ENCODE peak calls at places on chromosomes 16 and 17, in six cellular contexts. G is cardiac muscle cell, X is MM.1S, Z is mammary epithelial cell, D is aorta, S is GM23248. N is an unnamed sample.

GRCh38 chr16:24562811-24563210 is 23.4 kb downstream of the RBBP6 start:
- DNase-seq in G (no peak), X (no peak), Z (no peak), D (no peak), S (no peak), N (no peak)

GRCh38 chr17:39755550-39756375 is 18.0 kb downstream of the GRB7 start:
- DNase-seq in G (no peak), X (peak), Z (no peak), D (no peak), S (peak), N (no peak)

GRCh38 chr17:18258356-18259038 is at the start of gene FLII:
- DNase-seq in G (peak), X (peak), Z (peak), D (peak), S (peak), N (peak)

GRCh38 chr16:48511071-48511540 is 98.9 kb downstream of the N4BP1 start:
- DNase-seq in G (peak), X (no peak), Z (peak), D (peak), S (peak), N (peak)

GRCh38 chr16:47753620-47754019 is 292.5 kb downstream of the PHKB start:
- DNase-seq in G (no peak), X (no peak), Z (no peak), D (no peak), S (no peak), N (no peak)

GRCh38 chr16:85422374-85423185 is 190.5 kb upstream of the GSE1 start:
- DNase-seq in G (no peak), X (no peak), Z (no peak), D (peak), S (no peak), N (peak)

GRCh38 chr16:8569650-8570338 is 20.5 kb downstream of the TMEM114 start:
- DNase-seq in G (no peak), X (no peak), Z (no peak), D (no peak), S (no peak), N (no peak)

GRCh38 chr17:8123695-8124349 is at the start of gene HES7:
- DNase-seq in G (no peak), X (no peak), Z (no peak), D (no peak), S (peak), N (peak)

GRCh38 chr16:12043953-12044352 is 67.4 kb downstream of the SNX29 start:
- DNase-seq in G (no peak), X (no peak), Z (no peak), D (no peak), S (no peak), N (no peak)

GRCh38 chr17:17063546-17064122 is 21.4 kb downstream of the MPRIP start:
- DNase-seq in G (no peak), X (no peak), Z (peak), D (peak), S (no peak), N (no peak)
- H3K27ac ChIP-seq in G (no peak), X (no peak), Z (peak), D (no peak), S (no peak), N (peak)

GRCh38 chr17:45224671-45225050 is 3.0 kb downstream of the FMNL1 start:
- DNase-seq in G (no peak), X (peak), Z (no peak), D (no peak), S (no peak), N (no peak)
- H3K27ac ChIP-seq in G (no peak), X (peak), Z (no peak), D (no peak), S (no peak), N (peak)

GRCh38 chr17:13143001-13143400 is 125.2 kb upstream of the ELAC2 start:
- DNase-seq in G (no peak), X (no peak), Z (no peak), D (no peak), S (no peak), N (no peak)

GRCh38 chr17:13135496-13135895 is 117.7 kb upstream of the ELAC2 start:
- DNase-seq in G (no peak), X (no peak), Z (no peak), D (no peak), S (no peak), N (no peak)

GRCh38 chr17:13140750-13141149 is 122.9 kb upstream of the ELAC2 start:
- DNase-seq in G (peak), X (no peak), Z (no peak), D (no peak), S (peak), N (no peak)
- H3K27ac ChIP-seq in G (no peak), X (no peak), Z (no peak), D (no peak), S (no peak), N (no peak)

GRCh38 chr17:55661359-55661758 is 61.3 kb downstream of the TMEM100 start:
- DNase-seq in G (no peak), X (no peak), Z (no peak), D (no peak), S (no peak), N (no peak)

GRCh38 chr17:55660171-55660886 is 62.3 kb downstream of the TMEM100 start:
- DNase-seq in G (peak), X (no peak), Z (no peak), D (no peak), S (peak), N (no peak)

GRCh38 chr17:55663395-55663794 is 59.3 kb downstream of the TMEM100 start:
- DNase-seq in G (no peak), X (no peak), Z (no peak), D (no peak), S (no peak), N (no peak)

GRCh38 chr17:55664287-55664686 is 58.4 kb downstream of the TMEM100 start:
- DNase-seq in G (no peak), X (no peak), Z (no peak), D (no peak), S (no peak), N (no peak)

GRCh38 chr17:55661963-55662834 is 60.5 kb downstream of the TMEM100 start:
- DNase-seq in G (no peak), X (no peak), Z (no peak), D (no peak), S (no peak), N (no peak)
- H3K27ac ChIP-seq in G (no peak), X (no peak), Z (no peak), D (no peak), S (no peak), N (no peak)

GRCh38 chr16:21264226-21265036 is 13.7 kb downstream of the CRYM start:
- DNase-seq in G (peak), X (no peak), Z (no peak), D (no peak), S (peak), N (no peak)
- H3K27ac ChIP-seq in G (no peak), X (no peak), Z (no peak), D (no peak), S (peak), N (no peak)

N was measured in RWPE1.